ENCODE peak calls at places on chromosomes 2 and 18, in nine cellular contexts. W, O, B, K, D, L, V, X and F are unnamed samples. For H3K4me1, the result is how much of the 10 kb centered on the place peaks cover.

GRCh38 chr2:205895981-205896655 is 189.9 kb downstream of the INO80D start:
- DNase-seq in L (no peak), V (no peak), O (no peak), K (no peak), X (no peak), W (no peak), D (no peak), B (no peak), F (no peak)

GRCh38 chr2:112183327-112184025 is 45.3 kb downstream of the FBLN7 start:
- DNase-seq in W (no peak), K (no peak), L (no peak), X (no peak), V (no peak), B (no peak), O (peak), D (no peak), F (no peak)

GRCh38 chr18:5868218-5868904 is 27.0 kb downstream of the TMEM200C start:
- DNase-seq in O (no peak), K (no peak), D (no peak), X (peak), B (peak), L (peak), W (peak), V (no peak), F (peak)

GRCh38 chr2:60873381-60873780 is 8.0 kb upstream of the REL start:
- DNase-seq in D (no peak), K (no peak), O (no peak), W (no peak), L (no peak), V (no peak), B (no peak), X (no peak), F (no peak)

GRCh38 chr2:20670315-20671035 is 3.5 kb downstream of the GDF7 start:
- DNase-seq in O (no peak), V (peak), L (no peak), K (no peak), W (no peak), B (no peak), X (peak), D (no peak), F (no peak)

GRCh38 chr18:55322176-55322735 is 265.7 kb downstream of the TCF4 start:
- DNase-seq in V (peak), O (no peak), L (peak), W (peak), X (peak), D (peak), B (peak), K (peak), F (peak)

GRCh38 chr18:77940566-77940965 is 690.9 kb downstream of the GALR1 start:
- DNase-seq in X (no peak), W (no peak), K (no peak), B (no peak), O (no peak), L (no peak), V (no peak), D (no peak), F (no peak)

GRCh38 chr2:140621963-140622362 is 1508.9 kb downstream of the LRP1B start:
- DNase-seq in B (no peak), V (no peak), K (no peak), D (no peak), L (no peak), O (no peak), W (no peak), X (no peak), F (no peak)

GRCh38 chr2:196205891-196206408 is 34.6 kb upstream of the STK17B start:
- DNase-seq in L (no peak), O (no peak), D (no peak), W (no peak), B (no peak), V (no peak), K (no peak), X (no peak), F (no peak)

GRCh38 chr2:119028327-119029174 is 86.6 kb downstream of the MARCO start:
- DNase-seq in O (no peak), K (no peak), B (no peak), W (no peak), D (no peak), L (peak), V (peak), X (peak), F (peak)

GRCh38 chr2:42569116-42569711 is 782 bp downstream of the MTA3 start:
- DNase-seq in V (no peak), D (no peak), O (no peak), W (no peak), L (peak), X (peak), K (no peak), B (peak), F (peak)

GRCh38 chr2:25309402-25309801 is 32.3 kb downstream of the DNMT3A start:
- DNase-seq in B (peak), V (no peak), L (peak), W (no peak), X (peak), D (no peak), K (no peak), O (no peak), F (peak)

GRCh38 chr18:61736168-61736567 is 156.6 kb downstream of the RNF152 start:
- DNase-seq in O (no peak), V (no peak), D (no peak), X (no peak), L (no peak), B (no peak), W (no peak), K (no peak), F (no peak)
- H3K4me3 ChIP-seq in O (no peak), V (no peak), D (no peak), X (no peak), L (no peak), B (no peak), W (no peak), K (no peak), F (no peak)

GRCh38 chr2:128639693-128640092 is 321.0 kb upstream of the HS6ST1 start:
- DNase-seq in V (peak), W (no peak), D (no peak), O (peak), X (no peak), B (peak), L (peak), K (peak), F (peak)

GRCh38 chr2:128640847-128641360 is 322.2 kb upstream of the HS6ST1 start:
- DNase-seq in K (peak), L (peak), X (no peak), B (peak), W (no peak), D (no peak), V (peak), O (peak), F (peak)

GRCh38 chr2:128641421-128642095 is 322.9 kb upstream of the HS6ST1 start:
- DNase-seq in K (peak), O (peak), X (no peak), W (no peak), D (no peak), V (peak), L (peak), B (peak), F (no peak)

GRCh38 chr2:128638741-128639477 is 320.2 kb upstream of the HS6ST1 start:
- DNase-seq in O (peak), K (peak), X (peak), L (peak), B (peak), D (no peak), W (no peak), V (no peak), F (peak)

DNA sequence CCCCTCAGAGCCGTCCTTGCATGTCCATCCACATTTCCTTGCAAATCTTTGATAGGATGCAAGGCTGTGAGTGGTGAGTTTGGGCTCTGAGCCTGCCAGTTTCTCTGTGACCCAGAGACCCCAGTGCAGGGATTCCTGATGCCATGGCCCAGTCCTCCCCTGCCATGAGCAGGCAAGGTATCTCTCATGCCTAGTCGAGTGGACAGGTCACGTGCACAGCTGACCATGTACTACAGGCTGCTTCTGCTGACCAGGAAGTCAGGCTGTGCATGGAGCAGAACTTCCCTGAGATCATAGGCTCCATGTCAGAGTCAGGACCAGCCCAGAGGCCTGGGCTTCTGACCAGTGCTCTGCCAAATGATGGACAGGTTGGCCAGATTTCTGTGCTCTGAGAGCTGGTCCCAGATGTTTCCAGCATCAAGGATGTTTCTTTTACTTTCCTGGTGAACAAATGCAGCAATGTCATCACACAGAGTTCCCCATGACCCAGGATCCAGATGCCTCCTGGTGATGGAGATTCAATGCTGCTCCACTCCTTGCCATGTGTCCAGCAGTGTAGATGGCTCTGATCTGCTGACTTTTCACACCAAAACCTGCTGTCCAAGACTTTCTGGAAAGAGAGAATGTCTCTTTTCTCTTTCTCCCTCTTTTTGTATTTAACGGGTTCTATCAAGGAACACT is 321.6 kb upstream of the HS6ST1 start:
- DNase-seq in B (peak), X (no peak), O (peak), K (no peak), L (peak), W (no peak), V (peak), D (no peak), F (peak)
- H3K4me1 ChIP-seq in B (under half), X (half or more), O (under half), K (under half), L (under half), W (under half), V (under half), D (under half), F (under half)

DNA sequence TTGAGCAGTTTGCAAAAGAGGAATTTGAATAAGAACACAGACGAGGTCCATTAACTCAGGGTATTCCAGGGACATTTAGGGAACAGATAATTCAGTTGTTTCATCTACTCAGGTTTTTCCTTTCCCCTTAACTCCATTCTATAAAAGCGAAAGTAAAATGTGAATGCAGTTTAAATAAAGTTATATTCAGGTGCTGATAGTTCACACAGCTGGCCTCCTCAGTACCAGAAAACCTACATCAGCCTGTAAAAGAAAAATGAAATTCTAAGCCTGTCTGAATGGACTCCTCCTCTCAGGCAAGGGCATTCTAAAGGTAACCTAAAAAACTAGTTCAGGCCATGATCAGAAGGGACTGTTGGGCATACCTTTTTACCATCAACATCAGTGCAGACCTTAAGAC is 873.8 kb downstream of the SUCLG1 start:
- DNase-seq in O (no peak), K (no peak), W (no peak), V (no peak), D (no peak), L (no peak), B (no peak), X (no peak), F (no peak)
- H3K4me3 ChIP-seq in O (no peak), K (no peak), W (no peak), V (no peak), D (no peak), L (no peak), B (no peak), X (no peak), F (no peak)

DNA sequence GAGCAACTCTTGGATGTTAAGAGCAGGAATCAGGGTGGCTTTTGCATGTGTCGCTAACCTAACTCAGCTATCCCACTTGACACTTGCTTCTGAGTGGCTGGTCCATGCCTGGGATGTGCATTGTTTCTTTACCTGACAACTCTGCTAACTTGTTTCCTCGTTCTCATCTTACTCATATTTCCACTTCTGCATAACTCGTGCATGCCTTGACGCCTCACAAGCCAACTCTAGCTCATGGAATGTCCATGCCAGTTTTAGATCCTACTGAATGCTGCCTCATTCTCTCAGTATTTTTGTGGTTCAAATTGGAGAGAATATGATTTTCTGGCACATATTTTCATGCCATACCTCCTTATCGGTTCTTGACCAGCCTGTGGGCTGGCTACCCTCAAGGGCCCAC is 52.5 kb downstream of the CDCA7 start:
- DNase-seq in O (no peak), B (no peak), D (no peak), K (no peak), W (no peak), L (no peak), X (no peak), V (no peak), F (no peak)
- H3K4me1 ChIP-seq in O (under half), B (under half), D (under half), K (under half), W (under half), L (under half), X (under half), V (under half), F (under half)

GRCh38 chr2:241357531-241357930 is 1.4 kb downstream of the FARP2 start:
- DNase-seq in L (no peak), K (no peak), B (no peak), V (no peak), D (no peak), X (no peak), O (no peak), W (no peak), F (no peak)
- H3K4me3 ChIP-seq in L (peak), K (no peak), B (peak), V (peak), D (no peak), X (peak), O (no peak), W (no peak), F (peak)

DNA sequence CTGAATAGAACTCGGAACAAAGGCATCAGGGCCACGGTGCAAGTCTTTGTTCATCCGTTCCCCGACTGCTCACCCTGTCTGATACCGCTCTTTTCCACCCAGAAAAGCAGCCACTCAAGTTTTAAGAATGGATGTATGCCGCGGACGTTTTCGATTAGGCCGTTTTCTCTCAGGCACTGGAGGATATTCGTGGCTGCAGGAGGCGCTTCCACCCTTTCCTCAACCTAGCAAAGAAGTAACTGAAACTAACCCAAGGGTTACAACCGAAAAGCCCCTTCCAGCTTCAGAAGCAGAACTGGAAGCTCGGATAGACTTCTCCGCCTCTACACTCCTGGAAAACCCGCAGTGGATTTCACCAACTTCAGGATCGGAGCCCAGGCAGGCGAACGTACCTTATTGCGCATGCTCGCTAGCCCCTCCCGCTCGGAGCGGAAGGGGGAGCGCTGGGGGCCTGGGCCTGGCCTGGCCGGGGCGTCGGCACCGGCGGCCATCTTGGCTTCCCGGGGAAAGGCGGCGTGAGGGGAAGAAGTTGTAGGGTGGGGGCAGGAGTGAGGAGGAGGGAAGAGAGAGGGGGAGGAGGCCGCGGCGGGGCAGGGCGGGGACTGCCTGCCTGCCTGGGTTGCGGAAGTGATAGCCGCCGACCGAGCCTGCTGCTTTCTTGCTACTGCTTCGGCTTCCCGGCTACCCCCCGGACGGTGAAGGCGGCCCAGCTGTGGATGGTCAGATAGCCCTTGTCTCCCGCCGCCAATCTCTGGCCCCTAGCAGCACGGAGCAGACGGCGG is at the start of gene ACTR3:
- DNase-seq in B (peak), X (peak), L (peak), O (peak), K (peak), W (peak), D (peak), V (peak), F (peak)
- H3K4me1 ChIP-seq in B (under half), X (under half), L (half or more), O (half or more), K (under half), W (half or more), D (under half), V (under half), F (under half)

GRCh38 chr2:162243305-162243693 is at the start of gene FAP:
- DNase-seq in K (no peak), L (no peak), W (no peak), O (no peak), D (no peak), X (peak), V (no peak), B (no peak), F (no peak)

GRCh38 chr2:162245051-162245450 is 1.8 kb upstream of the FAP start:
- DNase-seq in B (no peak), D (no peak), W (no peak), V (no peak), O (no peak), L (no peak), K (no peak), X (no peak), F (no peak)

GRCh38 chr2:162242586-162243304 is 500 bp downstream of the FAP start:
- DNase-seq in V (no peak), X (peak), L (no peak), W (no peak), K (no peak), B (no peak), D (no peak), O (no peak), F (no peak)

GRCh38 chr2:162244559-162245031 is 1.4 kb upstream of the FAP start:
- DNase-seq in O (no peak), K (no peak), D (no peak), W (no peak), L (no peak), V (peak), X (no peak), B (no peak), F (no peak)

GRCh38 chr2:162241571-162241970 is 1.7 kb downstream of the FAP start:
- DNase-seq in W (no peak), V (no peak), X (no peak), B (no peak), O (no peak), K (no peak), L (no peak), D (no peak), F (no peak)
- H3K4me3 ChIP-seq in W (no peak), V (no peak), X (no peak), B (no peak), O (no peak), K (peak), L (no peak), D (no peak), F (no peak)